ENCODE peak calls at places on chromosomes 2 and 18, in nine cellular contexts. X, E, B, C, H, A, G, K and N are unnamed samples.

GRCh38 chr18:62730926-62731325 is 15.6 kb downstream of the PHLPP1 start:
- DNase-seq in K (no peak), G (no peak), B (no peak), E (no peak), H (no peak), A (no peak), X (no peak), C (no peak), N (no peak)

GRCh38 chr18:44909191-44909719 is 228.6 kb downstream of the SETBP1 start:
- DNase-seq in K (no peak), G (no peak), B (no peak), H (no peak), C (no peak), E (no peak), A (no peak), X (peak), N (no peak)

GRCh38 chr2:141526760-141527159 is 604.1 kb downstream of the LRP1B start:
- DNase-seq in G (no peak), C (no peak), H (no peak), B (no peak), X (no peak), A (no peak), K (no peak), E (no peak), N (no peak)

GRCh38 chr2:69081757-69082156 is 68.8 kb downstream of the ANTXR1 start:
- DNase-seq in B (no peak), E (no peak), X (no peak), A (no peak), K (no peak), C (no peak), G (no peak), H (no peak), N (no peak)

GRCh38 chr2:190217616-190218015 is 102.0 kb downstream of the HIBCH start:
- DNase-seq in B (no peak), E (no peak), C (no peak), X (no peak), G (no peak), A (no peak), K (no peak), H (no peak), N (no peak)

GRCh38 chr2:128651000-128651399 is 332.3 kb upstream of the HS6ST1 start:
- DNase-seq in C (no peak), H (no peak), G (no peak), B (no peak), E (no peak), A (no peak), K (no peak), X (no peak), N (no peak)

GRCh38 chr2:55888941-55889340 is 34.6 kb downstream of the EFEMP1 start:
- DNase-seq in X (peak), A (no peak), C (no peak), B (no peak), G (no peak), H (no peak), E (no peak), K (no peak), N (peak)

GRCh38 chr2:172922294-172922693 is 153.4 kb upstream of the MAP3K20 start:
- DNase-seq in E (no peak), G (no peak), B (no peak), X (no peak), A (no peak), C (no peak), K (no peak), H (no peak), N (no peak)

GRCh38 chr18:37499008-37499407 is 66.6 kb downstream of the CELF4 start:
- DNase-seq in H (no peak), E (no peak), A (peak), C (no peak), K (no peak), B (no peak), X (no peak), G (no peak), N (no peak)

GRCh38 chr2:3126686-3127278 is 250.8 kb downstream of the EIPR1 start:
- DNase-seq in K (no peak), G (no peak), X (peak), C (no peak), A (no peak), H (no peak), B (no peak), E (no peak), N (no peak)

GRCh38 chr2:141654311-141654710 is 476.5 kb downstream of the LRP1B start:
- DNase-seq in A (peak), C (no peak), K (no peak), H (no peak), X (no peak), B (no peak), G (no peak), E (no peak), N (no peak)

GRCh38 chr2:224938670-224939309 is 103.5 kb downstream of the DOCK10 start:
- DNase-seq in C (no peak), H (no peak), B (no peak), X (peak), A (no peak), G (no peak), E (no peak), K (no peak), N (no peak)

GRCh38 chr2:96927420-96928171 is 57.7 kb upstream of the SEMA4C start:
- DNase-seq in C (peak), K (no peak), G (peak), A (no peak), E (no peak), B (peak), H (peak), X (peak), N (peak)

GRCh38 chr2:61833971-61834370 is 19.9 kb downstream of the FAM161A start:
- DNase-seq in X (no peak), E (no peak), G (no peak), K (no peak), C (no peak), A (no peak), H (no peak), B (no peak), N (no peak)

GRCh38 chr2:238380785-238381184 is 45.9 kb upstream of the ASB1 start:
- DNase-seq in G (no peak), B (no peak), C (no peak), X (peak), H (no peak), A (no peak), K (no peak), E (no peak), N (no peak)

GRCh38 chr2:216109962-216110614 is 940 bp downstream of the XRCC5 start:
- DNase-seq in C (no peak), X (peak), H (peak), B (no peak), K (no peak), A (no peak), E (no peak), G (no peak), N (no peak)

GRCh38 chr18:79947054-79947755 is 4.2 kb downstream of the SLC66A2 start:
- DNase-seq in C (no peak), H (no peak), K (no peak), E (no peak), A (no peak), B (peak), X (no peak), G (no peak), N (no peak)

GRCh38 chr2:15521782-15522181 is 39.4 kb downstream of the NBAS start:
- DNase-seq in B (no peak), X (peak), C (no peak), K (no peak), A (no peak), E (no peak), H (no peak), G (no peak), N (no peak)

GRCh38 chr2:110819711-110820110 is 87.3 kb downstream of the ACOXL start:
- DNase-seq in C (no peak), A (no peak), K (no peak), H (no peak), B (no peak), G (no peak), X (no peak), E (no peak), N (no peak)

GRCh38 chr2:204086167-204086566 is 149.6 kb downstream of the ICOS start:
- DNase-seq in K (no peak), C (no peak), B (no peak), G (no peak), H (no peak), A (no peak), X (no peak), E (no peak), N (no peak)

GRCh38 chr2:240987588-240987987 is 10.8 kb upstream of the SNED1 start:
- DNase-seq in B (peak), G (no peak), H (no peak), K (no peak), E (no peak), A (no peak), X (no peak), C (no peak), N (no peak)

GRCh38 chr2:160111951-160112798 is 49.8 kb upstream of the PLA2R1 start:
- DNase-seq in B (no peak), G (no peak), C (no peak), H (no peak), X (no peak), A (no peak), K (no peak), E (no peak), N (no peak)

GRCh38 chr2:54176577-54176976 is 61.2 kb downstream of the ACYP2 start:
- DNase-seq in H (peak), C (peak), A (peak), X (peak), E (no peak), B (peak), G (peak), K (peak), N (no peak)

GRCh38 chr2:54942373-54942772 is 107.9 kb downstream of the RTN4 start:
- DNase-seq in C (no peak), X (no peak), B (no peak), G (no peak), K (peak), H (no peak), A (no peak), E (no peak), N (no peak)

GRCh38 chr2:177651833-177652232 is 259.3 kb downstream of the AGPS start:
- DNase-seq in B (no peak), G (peak), E (no peak), K (no peak), X (no peak), A (no peak), C (no peak), H (no peak), N (no peak)

GRCh38 chr2:103132536-103133217 is 370.8 kb downstream of the TMEM182 start:
- DNase-seq in K (no peak), E (no peak), X (no peak), B (no peak), C (no peak), H (no peak), G (no peak), A (no peak), N (no peak)

GRCh38 chr2:71995067-71995665 is 152.5 kb downstream of the CYP26B1 start:
- DNase-seq in X (peak), C (no peak), E (no peak), B (no peak), H (peak), K (no peak), G (no peak), A (no peak), N (no peak)

GRCh38 chr2:215435261-215435808 is 533 bp downstream of the FN1 start:
- DNase-seq in C (no peak), X (no peak), H (peak), A (no peak), E (no peak), G (peak), K (peak), B (peak), N (no peak)

GRCh38 chr18:25465152-25465790 is 113.3 kb upstream of the ZNF521 start:
- DNase-seq in K (no peak), X (no peak), B (no peak), G (no peak), C (no peak), H (no peak), E (no peak), A (no peak), N (no peak)

GRCh38 chr2:99545066-99545465 is 55.2 kb upstream of the REV1 start:
- DNase-seq in C (no peak), E (no peak), X (no peak), K (no peak), B (no peak), A (no peak), G (no peak), H (peak), N (no peak)

GRCh38 chr2:90079374-90079773 is 1387.9 kb downstream of the RPIA start:
- DNase-seq in E (no peak), K (no peak), A (no peak), H (no peak), C (no peak), X (no peak), G (no peak), B (no peak), N (no peak)